ENCODE peak calls at places on chromosome 17, in four cellular contexts. W is stimulated activated CD8-positive, alpha-beta memory T cell treated with anti-CD3 and anti-CD28 coated beads, Interleukin-4, amount 100 ng/mL, for 1 hour; O is GDM1; T is stimulated activated CD4-positive, alpha-beta T cell treated with anti-CD3 and anti-CD28 coated beads, Interleukin-15, amount 100 ng/mL, for 1 hour. R is an unnamed sample.
A peak's percentile ranks its signal among the peaks of the same experiment; 100 is the strongest.

GRCh38 chr17:10156579-10157488 is 41.6 kb downstream of the GAS7 start:
- DNase-seq in W (peak; percentile 7), O (peak; percentile 88), T (no peak), R (no peak)

GRCh38 chr17:337022-337420 is 15.6 kb downstream of the RPH3AL start:
- DNase-seq in W (no peak), O (no peak), T (no peak), R (no peak)

GRCh38 chr17:46151762-46152161 is 41.5 kb downstream of the KANSL1 start:
- DNase-seq in W (no peak), O (no peak), T (no peak), R (no peak)

GRCh38 chr17:42750730-42751356 is 6.0 kb upstream of the EZH1 start:
- DNase-seq in W (no peak), O (peak; percentile 71), T (no peak), R (no peak)

GRCh38 chr17:73307130-73307529 is 4.7 kb downstream of the CDC42EP4 start:
- DNase-seq in W (no peak), O (no peak), T (no peak), R (no peak)

GRCh38 chr17:78715000-78715771 is 66.9 kb downstream of the CYTH1 start:
- DNase-seq in W (no peak), O (no peak), T (no peak), R (no peak)

GRCh38 chr17:47262586-47262985 is 9.0 kb downstream of the ITGB3 start:
- DNase-seq in W (no peak), O (no peak), T (no peak), R (no peak)

GRCh38 chr17:63478814-63479494 is 2.1 kb downstream of the ACE start:
- DNase-seq in W (peak; percentile 28), O (peak; percentile 61), T (peak; percentile 60), R (peak; percentile 88)

GRCh38 chr17:28085766-28086165 is 43.3 kb downstream of the NLK start:
- DNase-seq in W (no peak), O (no peak), T (no peak), R (no peak)

GRCh38 chr17:80432350-80432955 is 17.5 kb downstream of the ENDOV start:
- DNase-seq in W (no peak), O (no peak), T (no peak), R (no peak)

GRCh38 chr17:74859439-74860228 is at the start of gene GRIN2C:
- DNase-seq in W (no peak), O (no peak), T (no peak), R (peak; percentile 54)

GRCh38 chr17:27600471-27600870 is 30.5 kb upstream of the LGALS9 start:
- DNase-seq in W (no peak), O (no peak), T (no peak), R (no peak)

GRCh38 chr17:4968916-4969550 is 1.4 kb upstream of the SPAG7 start:
- DNase-seq in W (no peak), O (no peak), T (no peak), R (no peak)

GRCh38 chr17:48047113-48047740 is 932 bp upstream of the NFE2L1 start:
- DNase-seq in W (no peak), O (no peak), T (no peak), R (no peak)

GRCh38 chr17:44672479-44673093 is 16.3 kb downstream of the MEIOC start:
- DNase-seq in W (no peak), O (no peak), T (no peak), R (no peak)

GRCh38 chr17:81044764-81045589 is 10.0 kb downstream of the BAIAP2 start:
- DNase-seq in W (no peak), O (no peak), T (no peak), R (peak; percentile 62)

GRCh38 chr17:74024871-74025531 is 178.5 kb upstream of the RPL38 start:
- DNase-seq in W (no peak), O (no peak), T (no peak), R (no peak)

GRCh38 chr17:9598661-9599060 is 22.2 kb downstream of the CFAP52 start:
- DNase-seq in W (no peak), O (no peak), T (no peak), R (no peak)

GRCh38 chr17:48510761-48511604 is 19.8 kb downstream of the HOXB1 start:
- DNase-seq in W (no peak), O (no peak), T (no peak), R (no peak)

GRCh38 chr17:39979021-39979660 is 1.5 kb upstream of the PSMD3 start:
- DNase-seq in W (no peak), O (no peak), T (no peak), R (no peak)

GRCh38 chr17:2393184-2393953 is 7.5 kb downstream of the MNT start:
- DNase-seq in W (peak; percentile 74), O (peak; percentile 86), T (peak; percentile 87), R (peak; percentile 80)

GRCh38 chr17:71926746-71927398 is 193.9 kb upstream of the SOX9 start:
- DNase-seq in W (no peak), O (no peak), T (no peak), R (no peak)

GRCh38 chr17:35094902-35095301 is 24.8 kb downstream of the RAD51D start:
- DNase-seq in W (no peak), O (no peak), T (no peak), R (no peak)

GRCh38 chr17:309361-309888 is 43.2 kb downstream of the RPH3AL start:
- DNase-seq in W (no peak), O (no peak), T (no peak), R (peak; percentile 67)

GRCh38 chr17:80694992-80695912 is 150.6 kb downstream of the RPTOR start:
- DNase-seq in W (no peak), O (no peak), T (no peak), R (no peak)

GRCh38 chr17:82334204-82334621 is 647 bp upstream of the SECTM1 start:
- DNase-seq in W (no peak), O (no peak), T (no peak), R (no peak)

R was measured in endothelial cell.